ENCODE peak calls at places on chromosomes 5 and 9, in four cellular contexts. H is K562, N is GM12891, B is GM12878. F is an unnamed sample.

GRCh38 chr5:78655731-78656130 is 7.2 kb upstream of the LHFPL2 start:
- DNase-seq in H (no peak), N (no peak), B (no peak), F (no peak)

GRCh38 chr5:149667827-149668122 is 62.3 kb upstream of the PPARGC1B start:
- DNase-seq in H (no peak), N (no peak), B (no peak), F (no peak)

GRCh38 chr9:130689572-130689936 is 4.0 kb upstream of the EXOSC2 start:
- DNase-seq in H (no peak), N (no peak), B (no peak), F (no peak)

GRCh38 chr9:89749500-89750116 is 144.8 kb downstream of the GADD45G start:
- DNase-seq in H (no peak), N (no peak), B (no peak), F (no peak)

GRCh38 chr9:106945727-106946690 is 83.0 kb downstream of the ZNF462 start:
- DNase-seq in H (no peak), N (no peak), B (no peak), F (no peak)

GRCh38 chr5:129367883-129368282 is 92.2 kb upstream of the ADAMTS19 start:
- DNase-seq in H (no peak), N (no peak), B (no peak), F (no peak)

GRCh38 chr5:176364765-176365662 is at the start of gene ARL10:
- DNase-seq in H (no peak), N (peak), B (no peak), F (no peak)

GRCh38 chr9:27202056-27202455 is 93.0 kb downstream of the TEK start:
- DNase-seq in H (no peak), N (no peak), B (no peak), F (no peak)

GRCh38 chr5:59538080-59538479 is 355.4 kb downstream of the PDE4D start:
- DNase-seq in H (no peak), N (no peak), B (no peak), F (no peak)

GRCh38 chr5:108216890-108217289 is 165.0 kb downstream of the FBXL17 start:
- DNase-seq in H (no peak), N (no peak), B (no peak), F (no peak)

GRCh38 chr9:104091708-104092107 is 2.4 kb upstream of the SMC2 start:
- DNase-seq in H (no peak), N (no peak), B (no peak), F (peak)

GRCh38 chr5:125411163-125412050 is 665.0 kb upstream of the ZNF608 start:
- DNase-seq in H (no peak), N (no peak), B (peak), F (no peak)

GRCh38 chr5:53236683-53237082 is 127.1 kb upstream of the MOCS2 start:
- DNase-seq in H (no peak), N (no peak), B (no peak), F (no peak)

GRCh38 chr5:39209924-39210323 is 9.4 kb downstream of the FYB1 start:
- DNase-seq in H (no peak), N (peak), B (no peak), F (peak)
- TF ChIP-seq SPI1 in H (no peak), N (no peak), B (no peak), F (no peak)

GRCh38 chr9:97981828-97982164 is 1.3 kb upstream of the ANP32B start:
- DNase-seq in H (no peak), N (no peak), B (no peak), F (no peak)

GRCh38 chr9:97980479-97980803 is 2.7 kb upstream of the ANP32B start:
- DNase-seq in H (no peak), N (no peak), B (no peak), F (no peak)

GRCh38 chr9:97979778-97980478 is 3.2 kb upstream of the ANP32B start:
- DNase-seq in H (no peak), N (no peak), B (no peak), F (no peak)

GRCh38 chr9:97980918-97981827 is 2.0 kb upstream of the ANP32B start:
- DNase-seq in H (no peak), N (no peak), B (no peak), F (no peak)

GRCh38 chr9:97978706-97979105 is 4.4 kb upstream of the ANP32B start:
- DNase-seq in H (no peak), N (no peak), B (no peak), F (no peak)
- TF ChIP-seq SPI1 in H (no peak), N (no peak), B (no peak), F (no peak)

DNA sequence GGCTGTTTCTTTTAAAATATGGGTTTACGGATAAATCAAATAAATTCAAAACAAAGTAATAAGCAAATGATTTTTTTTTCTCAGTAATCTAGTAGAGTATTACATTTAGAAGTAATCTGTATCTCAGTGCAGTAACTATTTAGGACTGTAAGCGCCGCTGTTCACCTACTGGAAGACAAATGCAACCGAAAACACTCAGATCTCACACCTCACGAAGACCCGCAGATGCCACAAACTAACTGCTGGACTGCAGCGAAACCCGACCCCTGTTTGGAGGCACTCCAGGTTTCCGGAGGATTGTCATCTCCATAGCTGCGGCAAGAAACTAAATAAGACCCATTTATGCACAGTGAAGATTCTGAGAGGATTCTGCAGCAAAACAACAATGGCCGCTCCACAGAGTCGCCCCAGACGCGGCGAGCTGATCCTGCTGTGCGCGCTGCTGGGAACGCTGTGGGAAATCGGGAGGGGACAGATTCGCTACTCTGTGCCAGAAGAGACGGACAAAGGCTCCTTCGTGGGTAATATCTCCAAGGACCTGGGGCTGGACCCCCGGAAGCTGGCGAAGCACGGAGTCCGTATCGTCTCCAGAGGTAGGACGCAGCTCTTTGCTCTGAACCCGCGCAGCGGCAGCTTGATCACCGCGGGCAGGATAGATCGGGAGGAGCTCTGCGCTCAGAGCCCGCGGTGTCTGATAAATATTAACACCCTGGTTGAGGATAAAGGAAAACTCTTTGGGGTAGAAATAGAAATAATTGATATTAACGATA is at the start of gene PCDHGA8:
- DNase-seq in H (no peak), N (no peak), B (no peak), F (no peak)
- TF ChIP-seq SPI1 in H (no peak), N (no peak), B (no peak), F (no peak)

GRCh38 chr5:54457094-54457531 is 1.6 kb downstream of the HSPB3 start:
- DNase-seq in H (no peak), N (no peak), B (no peak), F (no peak)
- TF ChIP-seq SPI1 in H (no peak), N (no peak), B (no peak), F (no peak)